ENCODE peak calls at places on chromosome 1, in nine cellular contexts. D is neural crest cell, E is MCF 10A, Q is PC-9, Z is Caco-2, S is mesothelial cell of epicardium, G is psoas muscle, I is AG10803, V is PC-3. J is an unnamed sample.

GRCh38 chr1:34918609-34919561 is 10.6 kb downstream of the DLGAP3 start:
- DNase-seq in Z (no peak), G (peak; percentile 51), E (no peak), Q (no peak), V (no peak), I (no peak), S (no peak), D (no peak), J (no peak)

GRCh38 chr1:192491804-192492554 is 83.6 kb upstream of the RGS1 start:
- DNase-seq in I (peak; percentile 15), D (no peak), E (peak; percentile 38), S (no peak), Z (no peak), V (peak; percentile 48), Q (no peak), G (no peak), J (no peak)

GRCh38 chr1:212794561-212795014 is 2.9 kb downstream of the TATDN3 start:
- DNase-seq in I (no peak), G (no peak), D (no peak), E (no peak), S (no peak), V (no peak), Q (no peak), Z (no peak), J (no peak)

GRCh38 chr1:107643766-107644165 is 321.2 kb downstream of the VAV3 start:
- DNase-seq in E (no peak), V (no peak), I (no peak), Z (no peak), Q (no peak), G (no peak), D (no peak), S (no peak), J (no peak)

GRCh38 chr1:208333676-208334075 is 89.5 kb upstream of the PLXNA2 start:
- DNase-seq in I (no peak), D (no peak), G (no peak), Q (no peak), E (no peak), S (no peak), Z (no peak), V (peak; percentile 24), J (no peak)

GRCh38 chr1:3409737-3410434 is 44.6 kb upstream of the ARHGEF16 start:
- DNase-seq in Q (no peak), E (peak; percentile 56), V (peak; percentile 80), S (no peak), I (peak; percentile 64), G (peak; percentile 70), Z (no peak), D (peak; percentile 47), J (no peak)

GRCh38 chr1:116581323-116581885 is 10.6 kb upstream of the CD58 start:
- DNase-seq in E (no peak), D (no peak), Z (no peak), I (no peak), V (no peak), S (no peak), G (no peak), Q (no peak), J (no peak)

GRCh38 chr1:162016616-162017015 is 7.1 kb downstream of the OLFML2B start:
- DNase-seq in S (no peak), D (no peak), Q (no peak), Z (no peak), V (peak; percentile 67), E (no peak), I (no peak), G (no peak), J (no peak)

GRCh38 chr1:56576880-56577858 is 2.2 kb downstream of the PLPP3 start:
- DNase-seq in S (no peak), E (peak; percentile 42), Z (no peak), G (no peak), D (no peak), V (peak; percentile 58), Q (no peak), I (peak; percentile 42), J (no peak)

GRCh38 chr1:201283836-201284553 is 689 bp downstream of the PKP1 start:
- DNase-seq in I (no peak), V (peak; percentile 63), Z (no peak), E (no peak), S (no peak), G (no peak), Q (no peak), D (no peak), J (no peak)

GRCh38 chr1:22030057-22030456 is 22.5 kb upstream of the CDC42 start:
- DNase-seq in S (no peak), V (no peak), I (no peak), Z (no peak), Q (no peak), G (no peak), E (no peak), D (no peak), J (no peak)

GRCh38 chr1:23178414-23178813 is 9.8 kb upstream of the LUZP1 start:
- DNase-seq in I (no peak), D (no peak), V (no peak), Z (no peak), E (no peak), G (no peak), S (no peak), Q (no peak), J (no peak)

GRCh38 chr1:23174383-23175110 is 5.9 kb upstream of the LUZP1 start:
- DNase-seq in D (no peak), I (no peak), V (no peak), S (no peak), Z (no peak), Q (no peak), G (no peak), E (no peak), J (no peak)

GRCh38 chr1:23177031-23177430 is 8.4 kb upstream of the LUZP1 start:
- DNase-seq in D (no peak), I (no peak), S (no peak), Z (no peak), E (no peak), Q (no peak), G (no peak), V (no peak), J (no peak)

GRCh38 chr1:23177438-23178380 is 9.1 kb upstream of the LUZP1 start:
- DNase-seq in G (peak; percentile 84), V (peak; percentile 67), I (peak; percentile 81), Z (peak; percentile 51), S (peak; percentile 84), Q (peak; percentile 37), E (peak; percentile 60), D (peak; percentile 69), J (peak; percentile 75)

DNA sequence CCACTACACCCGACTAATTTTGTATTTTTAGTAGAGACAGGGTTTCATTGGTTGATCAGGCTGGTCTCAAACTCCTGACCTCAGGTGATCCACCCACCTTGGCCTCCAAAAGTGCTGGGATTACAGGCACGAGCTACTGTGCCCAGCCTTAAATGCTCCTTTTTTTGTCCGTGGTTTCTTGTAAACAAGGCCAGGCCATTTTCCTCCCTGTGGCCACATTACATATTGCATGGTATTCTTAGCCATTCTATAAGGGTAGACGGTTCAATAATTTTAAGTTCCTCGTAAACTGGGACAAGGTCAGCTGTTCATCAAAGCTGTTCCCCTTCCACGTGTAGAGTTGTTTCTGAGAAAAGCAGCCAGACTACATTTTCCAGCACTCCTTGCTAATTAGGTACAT is 10.3 kb upstream of the LUZP1 start:
- DNase-seq in G (no peak), S (no peak), D (no peak), I (no peak), E (no peak), Z (no peak), V (peak; percentile 48), Q (no peak), J (no peak)
- TF ChIP-seq CTCF in G (peak; percentile 26), S (peak; percentile 71), D (peak; percentile 49), I (peak; percentile 53), E (peak; percentile 19), Z (peak; percentile 22), V (peak; percentile 45), Q (peak; percentile 41), J (peak; percentile 31)

DNA sequence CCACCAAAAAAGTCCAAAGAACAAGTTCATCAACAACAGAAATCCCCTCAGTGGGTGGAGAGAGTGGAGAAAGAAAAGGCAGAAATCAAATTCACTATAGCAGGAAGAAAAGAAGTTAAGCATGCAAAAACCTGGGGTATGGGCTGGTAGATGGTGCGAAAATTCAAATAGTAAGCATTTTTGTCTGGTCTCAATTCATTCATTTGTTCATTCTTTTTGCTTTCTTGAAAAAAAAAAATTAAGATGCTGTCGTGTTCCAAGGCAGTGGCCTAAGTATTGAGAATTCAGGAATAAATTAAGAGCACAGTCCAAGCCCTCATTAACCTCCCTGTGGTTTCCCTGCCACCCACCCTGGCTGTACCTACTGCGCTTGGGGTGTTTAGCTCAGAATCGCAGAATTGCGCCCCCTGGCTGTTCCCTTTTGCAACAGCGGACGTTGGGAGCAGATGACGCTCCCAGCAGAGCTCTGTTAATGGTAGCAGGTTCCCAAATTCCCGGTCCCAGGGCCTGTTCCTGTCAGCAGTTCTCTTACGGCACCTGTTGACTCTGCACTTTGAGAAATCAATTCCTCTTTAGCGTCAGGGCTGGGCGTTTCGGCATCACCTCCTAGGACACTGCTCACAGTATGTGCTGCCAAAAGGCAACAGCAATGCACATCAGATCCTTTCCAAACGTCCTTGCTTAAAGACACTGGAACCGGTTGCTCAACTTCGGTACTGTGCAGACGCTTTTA is 34.0 kb upstream of the SSX2IP start:
- DNase-seq in E (peak; percentile 13), V (no peak), G (no peak), Q (no peak), S (no peak), Z (no peak), I (no peak), D (no peak), J (no peak)
- TF ChIP-seq CTCF in E (peak; percentile 25), V (peak; percentile 64), G (no peak), Q (peak; percentile 50), S (peak; percentile 52), Z (no peak), I (no peak), D (peak; percentile 56), J (peak; percentile 23)

DNA sequence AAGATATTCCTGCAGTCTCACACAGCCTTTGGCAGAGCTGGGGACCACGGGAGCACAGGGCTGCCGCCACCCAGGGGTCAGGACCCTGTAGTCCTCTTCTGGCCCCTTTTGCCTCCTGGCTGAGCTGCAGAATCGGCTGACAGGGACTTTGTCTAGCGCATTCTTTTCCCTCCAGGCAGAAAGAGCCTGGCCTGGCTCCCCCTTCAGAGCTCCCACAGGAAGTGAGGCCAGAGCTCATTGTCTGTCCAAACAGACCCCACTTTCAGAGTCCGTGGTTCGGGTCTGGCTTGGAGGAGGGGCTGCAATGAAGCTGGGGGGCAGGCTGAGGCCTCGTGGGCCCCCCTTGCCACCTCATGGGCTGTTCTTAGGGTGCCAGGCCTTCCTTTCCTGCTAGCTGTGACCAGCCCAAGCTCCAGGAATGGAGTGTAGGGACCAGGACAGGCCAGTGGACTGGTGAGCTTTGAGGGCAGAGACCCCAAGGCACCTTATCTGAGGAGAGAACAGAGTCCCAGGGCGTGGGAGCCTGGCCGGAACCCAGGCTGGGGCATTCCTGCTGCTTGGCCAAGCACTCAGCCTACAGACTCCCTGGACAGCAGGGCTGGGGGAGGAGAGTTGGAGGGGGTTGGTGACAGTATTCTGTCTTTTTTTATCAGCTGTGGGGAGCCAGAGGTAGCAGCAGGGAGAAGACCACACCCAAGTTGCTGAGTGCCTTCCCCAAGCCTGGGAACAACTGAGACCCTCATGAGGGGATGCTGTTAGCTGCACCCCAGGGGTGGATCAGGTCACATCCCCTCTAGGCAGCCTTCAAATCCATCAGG is 4.7 kb downstream of the CELSR2 start:
- DNase-seq in S (no peak), Q (no peak), E (no peak), I (no peak), Z (no peak), V (no peak), D (peak; percentile 61), G (peak; percentile 52), J (no peak)
- TF ChIP-seq CTCF in S (no peak), Q (no peak), E (no peak), I (no peak), Z (no peak), V (no peak), D (no peak), G (no peak), J (no peak)

GRCh38 chr1:46411601-46412341 is 17.7 kb downstream of the FAAH start:
- DNase-seq in E (no peak), G (peak; percentile 56), Q (no peak), V (no peak), Z (no peak), D (no peak), S (no peak), I (no peak), J (no peak)
- TF ChIP-seq CTCF in E (peak; percentile 55), G (no peak), Q (peak; percentile 65), V (peak; percentile 71), Z (peak; percentile 24), D (peak; percentile 54), S (peak; percentile 69), I (no peak), J (no peak)

J was measured in RWPE2.